ENCODE peak calls at places on chromosomes 1 and 21, in six cellular contexts. J is neuronal stem cell, Y is IMR-90, A is mesenchymal stem cell, R is mesendoderm, L is trophoblast cell. B is an unnamed sample.

GRCh38 chr1:211132681-211133392 is 1.1 kb downstream of the KCNH1 start:
- DNase-seq in A (no peak), L (no peak), Y (no peak), R (no peak), J (no peak), B (no peak)

GRCh38 chr1:115545791-115546733 is 95.7 kb upstream of the VANGL1 start:
- DNase-seq in J (no peak), A (peak), L (peak), Y (peak), R (peak), B (peak)

GRCh38 chr1:201299968-201300367 is 16.7 kb downstream of the PKP1 start:
- DNase-seq in A (no peak), Y (peak), J (no peak), R (no peak), L (no peak), B (no peak)

GRCh38 chr1:20555025-20555757 is 2.8 kb downstream of the FAM43B start:
- DNase-seq in A (no peak), R (no peak), Y (peak), J (no peak), L (no peak), B (no peak)

GRCh38 chr1:86621286-86621685 is 74.4 kb downstream of the CLCA4 start:
- DNase-seq in A (no peak), J (no peak), R (no peak), L (no peak), Y (no peak), B (no peak)

GRCh38 chr1:109356959-109357358 is 40.8 kb downstream of the SORT1 start:
- DNase-seq in L (no peak), J (no peak), A (peak), R (no peak), Y (peak), B (no peak)

GRCh38 chr21:40507978-40508377 is 339.0 kb downstream of the DSCAM start:
- DNase-seq in J (no peak), R (no peak), Y (peak), A (no peak), L (no peak), B (no peak)

GRCh38 chr1:168826269-168826668 is 97.3 kb upstream of the DPT start:
- DNase-seq in J (no peak), R (no peak), A (no peak), L (no peak), Y (no peak), B (no peak)

GRCh38 chr1:53577141-53578100 is 118.2 kb downstream of the DMRTB1 start:
- DNase-seq in L (no peak), J (no peak), Y (no peak), A (no peak), R (peak), B (no peak)

GRCh38 chr1:53348491-53349368 is 20.9 kb upstream of the LRP8 start:
- DNase-seq in R (no peak), Y (no peak), A (no peak), J (no peak), L (no peak), B (peak)

GRCh38 chr21:19011448-19011847 is 607.9 kb upstream of the TMPRSS15 start:
- DNase-seq in L (no peak), J (no peak), A (no peak), Y (no peak), R (no peak), B (no peak)

GRCh38 chr1:222530852-222531251 is 17.1 kb downstream of the HHIPL2 start:
- DNase-seq in R (no peak), A (no peak), L (no peak), J (no peak), Y (no peak), B (no peak)

GRCh38 chr1:15099441-15100137 is 54.0 kb upstream of the TMEM51 start:
- DNase-seq in J (no peak), A (no peak), L (no peak), R (no peak), Y (no peak), B (no peak)

GRCh38 chr1:32470431-32470830 is 5.6 kb downstream of the ZBTB8B start:
- DNase-seq in Y (peak), R (no peak), J (no peak), L (no peak), A (no peak), B (no peak)

GRCh38 chr1:30251451-30251850 is 471.9 kb downstream of the MATN1 start:
- DNase-seq in L (no peak), R (no peak), Y (no peak), A (no peak), J (no peak), B (no peak)

GRCh38 chr1:30248774-30249173 is 474.6 kb downstream of the MATN1 start:
- DNase-seq in J (no peak), R (no peak), A (no peak), Y (no peak), L (no peak), B (no peak)

GRCh38 chr1:30248373-30248772 is 475.0 kb downstream of the MATN1 start:
- DNase-seq in J (no peak), Y (no peak), A (no peak), R (no peak), L (no peak), B (no peak)

GRCh38 chr1:30250338-30251022 is 472.9 kb downstream of the MATN1 start:
- DNase-seq in R (no peak), A (no peak), J (no peak), L (no peak), Y (no peak), B (no peak)

GRCh38 chr1:30249446-30250337 is 473.7 kb downstream of the MATN1 start:
- DNase-seq in A (no peak), L (no peak), J (no peak), Y (no peak), R (no peak), B (no peak)
- H3K27ac ChIP-seq in A (no peak), L (no peak), J (no peak), Y (no peak), R (no peak), B (no peak)

DNA sequence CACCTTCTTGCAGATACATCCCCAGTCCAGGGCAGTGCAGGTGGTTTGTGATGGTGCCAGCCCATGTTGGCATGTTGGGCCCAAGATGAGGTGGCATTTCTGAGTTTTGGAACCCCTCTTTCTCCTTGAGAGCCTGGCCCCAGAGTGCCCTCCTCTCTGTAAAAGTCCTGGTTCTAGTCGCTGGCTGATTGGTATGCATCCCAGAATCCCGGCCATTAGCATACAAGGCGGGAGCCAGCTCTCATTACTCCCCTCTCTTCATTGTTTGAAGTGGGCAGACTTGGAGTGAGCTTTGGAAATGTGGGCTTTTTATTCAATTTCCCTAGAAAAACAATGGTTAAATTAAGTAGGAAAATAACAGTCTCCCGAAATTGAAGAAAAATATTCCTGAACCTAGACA is 7.8 kb downstream of the ARHGEF10L start:
- DNase-seq in L (no peak), A (no peak), Y (no peak), J (no peak), R (peak), B (no peak)
- H3K18ac ChIP-seq in L (no peak), A (peak), Y (no peak), J (peak), R (no peak), B (peak)

DNA sequence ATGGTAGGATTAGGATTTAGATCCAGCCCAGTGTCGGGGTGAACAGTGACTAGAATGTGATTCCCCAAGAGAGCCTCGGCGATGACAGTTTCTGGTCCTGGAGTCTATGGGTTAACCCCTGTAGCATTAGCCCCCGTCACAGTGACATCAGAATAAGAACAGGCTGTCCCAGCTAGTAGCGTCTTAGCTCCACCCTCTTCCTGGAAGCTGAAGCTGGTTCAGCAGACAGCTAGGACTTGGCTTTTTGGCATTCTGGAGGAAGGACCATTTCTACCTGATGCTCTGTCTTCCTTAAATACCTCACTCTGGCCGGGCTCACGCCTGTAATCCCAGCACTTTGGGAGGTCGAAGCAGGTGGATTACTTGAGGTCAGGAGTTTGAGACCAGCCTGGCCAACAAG is 5.0 kb downstream of the NDUFS2 start:
- DNase-seq in J (no peak), R (no peak), Y (peak), A (peak), L (no peak), B (no peak)
- H3K27ac ChIP-seq in J (no peak), R (no peak), Y (peak), A (no peak), L (no peak), B (no peak)

GRCh38 chr1:155128755-155129473 is 1.2 kb downstream of the EFNA1 start:
- DNase-seq in A (no peak), R (peak), L (peak), Y (no peak), J (no peak), B (peak)

GRCh38 chr1:155127105-155127671 is 488 bp upstream of the EFNA1 start:
- DNase-seq in L (peak), R (peak), Y (peak), J (no peak), A (peak), B (peak)

GRCh38 chr1:155128469-155128754 is 736 bp downstream of the EFNA1 start:
- DNase-seq in R (no peak), Y (no peak), A (no peak), J (no peak), L (no peak), B (no peak)

GRCh38 chr1:155126494-155127104 is 1.1 kb upstream of the EFNA1 start:
- DNase-seq in A (peak), L (peak), Y (peak), R (peak), J (no peak), B (peak)

GRCh38 chr1:155127672-155128468 is at the start of gene EFNA1:
- DNase-seq in A (peak), J (no peak), L (peak), R (peak), Y (no peak), B (peak)
- H3K18ac ChIP-seq in A (peak), J (peak), L (peak), R (peak), Y (no peak), B (no peak)

DNA sequence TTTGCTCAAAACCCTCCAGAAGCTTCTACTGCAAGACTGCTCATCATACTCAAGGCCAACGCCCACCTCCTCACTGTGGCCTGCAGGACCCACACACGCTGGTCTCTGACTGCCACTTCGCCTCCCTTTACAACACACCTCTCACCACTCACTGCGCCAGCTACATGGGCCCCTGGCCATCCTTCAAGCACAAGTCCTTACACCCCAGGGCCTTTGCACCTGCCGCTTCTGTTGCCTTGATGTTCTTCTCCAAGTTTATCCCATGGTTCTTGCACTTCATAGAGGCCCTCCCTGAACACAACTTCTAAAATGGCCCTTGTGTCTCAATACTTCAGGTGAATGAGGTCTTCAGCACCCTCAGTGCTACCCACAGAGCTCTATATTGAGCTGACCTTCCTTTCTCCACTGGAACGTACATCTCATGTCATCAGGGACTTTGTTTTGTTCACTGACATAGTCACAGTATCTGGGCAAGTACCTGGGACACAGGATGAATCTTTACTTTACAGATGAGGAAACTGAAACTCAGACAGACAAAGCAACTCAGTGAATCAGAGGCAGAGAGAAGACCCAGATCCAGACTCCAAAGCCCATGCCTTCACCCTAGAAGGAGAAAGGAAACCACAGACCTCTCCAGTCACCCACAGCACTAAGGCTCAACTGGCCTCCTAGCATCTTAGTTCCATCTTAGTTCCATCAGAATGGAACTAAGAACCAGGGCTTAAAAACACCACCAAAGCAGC is 34.7 kb upstream of the CLSTN1 start:
- DNase-seq in Y (no peak), R (no peak), A (no peak), J (no peak), L (no peak), B (no peak)
- H3K27ac ChIP-seq in Y (no peak), R (no peak), A (no peak), J (no peak), L (no peak), B (no peak)

GRCh38 chr1:9281071-9281827 is 11.4 kb upstream of the SPSB1 start:
- DNase-seq in Y (no peak), A (peak), R (no peak), L (no peak), J (no peak), B (no peak)

GRCh38 chr1:9278114-9278513 is 14.6 kb upstream of the SPSB1 start:
- DNase-seq in R (no peak), L (no peak), A (no peak), J (no peak), Y (no peak), B (no peak)

GRCh38 chr1:9278585-9279153 is 14.0 kb upstream of the SPSB1 start:
- DNase-seq in R (no peak), A (no peak), L (no peak), Y (no peak), J (no peak), B (no peak)

GRCh38 chr1:9280015-9280860 is 12.5 kb upstream of the SPSB1 start:
- DNase-seq in A (peak), R (peak), J (no peak), L (peak), Y (peak), B (peak)

DNA sequence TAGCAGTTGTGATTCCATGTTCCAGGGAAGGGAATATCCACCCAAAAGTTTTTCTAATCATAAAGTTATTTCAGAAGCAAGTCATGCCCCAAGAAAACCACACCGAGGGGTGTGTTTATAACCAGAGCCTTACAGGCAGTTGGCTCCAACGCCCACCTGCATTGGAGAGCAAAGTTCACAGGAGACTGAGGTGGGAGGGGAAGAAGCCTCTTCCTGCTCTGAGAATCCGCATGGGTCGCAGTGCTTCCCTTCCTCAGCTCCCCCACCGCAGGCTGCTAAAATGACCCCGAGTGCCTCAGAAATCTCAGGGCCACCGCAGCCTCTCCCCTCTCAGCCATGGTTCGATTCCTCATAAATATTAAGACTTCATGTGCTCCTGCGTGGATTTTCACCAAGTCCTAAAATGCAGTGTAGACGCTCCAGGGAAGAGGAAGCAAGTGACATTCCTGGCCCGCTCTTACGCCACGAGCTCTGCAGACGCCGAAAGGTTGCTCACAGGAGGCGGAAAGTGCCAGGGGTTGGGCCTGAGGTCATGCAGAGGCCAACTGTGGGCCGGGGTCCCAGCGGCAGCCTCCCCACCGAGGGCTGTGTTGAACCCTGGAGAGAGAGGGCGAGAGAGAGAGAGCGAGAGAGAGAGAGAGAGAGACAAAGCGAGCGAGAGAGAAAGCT is 13.4 kb upstream of the SPSB1 start:
- DNase-seq in L (peak), A (no peak), R (no peak), Y (peak), J (no peak), B (no peak)
- H3K18ac ChIP-seq in L (no peak), A (peak), R (no peak), Y (peak), J (peak), B (no peak)

GRCh38 chr1:54583307-54583686 is 35.3 kb downstream of the ACOT11 start:
- DNase-seq in R (no peak), A (no peak), L (no peak), Y (no peak), J (no peak), B (no peak)
- H3K27ac ChIP-seq in R (no peak), A (no peak), L (no peak), Y (no peak), J (no peak), B (no peak)

GRCh38 chr21:45417256-45417950 is 12.4 kb downstream of the COL18A1 start:
- DNase-seq in L (no peak), J (no peak), Y (no peak), A (no peak), R (no peak), B (no peak)

GRCh38 chr21:45416619-45417018 is 11.7 kb downstream of the COL18A1 start:
- DNase-seq in L (no peak), A (no peak), R (peak), J (no peak), Y (no peak), B (peak)

GRCh38 chr21:45415188-45415942 is 10.4 kb downstream of the COL18A1 start:
- DNase-seq in Y (no peak), L (no peak), J (no peak), A (no peak), R (no peak), B (no peak)

GRCh38 chr21:45414396-45415187 is 9.6 kb downstream of the COL18A1 start:
- DNase-seq in L (no peak), A (no peak), R (no peak), Y (no peak), J (no peak), B (no peak)

DNA sequence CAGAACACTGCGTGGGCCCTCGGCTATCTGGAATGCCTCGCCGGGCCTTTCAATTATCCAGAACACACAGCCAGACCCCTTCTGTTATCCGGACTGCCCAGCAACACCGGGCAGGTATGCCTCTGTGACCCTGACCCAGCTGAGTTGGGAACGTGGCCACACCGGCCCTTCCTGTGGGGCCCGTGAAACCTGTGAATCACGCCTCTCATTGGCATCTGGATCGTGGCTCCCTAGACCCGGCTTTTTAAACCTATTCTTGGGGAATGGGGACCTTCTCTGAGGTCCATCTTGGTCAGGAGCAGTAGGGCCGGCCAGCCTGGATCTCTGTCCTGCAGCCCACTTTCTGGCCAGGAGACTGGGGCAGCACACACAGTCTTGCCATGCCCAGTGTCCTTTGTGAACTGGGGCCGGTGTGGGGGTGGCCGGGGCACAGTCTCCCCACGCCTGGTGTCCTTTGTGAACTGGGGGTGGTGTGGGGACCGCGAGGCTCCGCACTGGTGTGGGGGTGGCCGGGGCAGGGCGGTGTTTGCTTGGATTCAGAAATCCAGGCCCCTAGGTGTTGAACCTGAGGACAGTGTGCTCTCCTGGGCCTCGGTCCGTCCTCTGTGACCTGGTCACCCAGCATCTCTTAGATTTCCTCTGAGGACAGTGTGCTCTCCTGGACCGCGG is 11.1 kb downstream of the COL18A1 start:
- DNase-seq in R (no peak), J (no peak), L (no peak), Y (no peak), A (no peak), B (no peak)
- H3K18ac ChIP-seq in R (no peak), J (peak), L (no peak), Y (no peak), A (no peak), B (no peak)

GRCh38 chr1:2896824-2897223 is 95.3 kb upstream of the TTC34 start:
- DNase-seq in A (no peak), L (no peak), R (no peak), J (no peak), Y (no peak), B (no peak)

GRCh38 chr1:2890221-2890850 is 88.8 kb upstream of the TTC34 start:
- DNase-seq in A (no peak), L (no peak), J (no peak), R (no peak), Y (no peak), B (no peak)

GRCh38 chr1:2893473-2894120 is 92.1 kb upstream of the TTC34 start:
- DNase-seq in A (no peak), L (no peak), Y (no peak), R (no peak), J (no peak), B (no peak)

DNA sequence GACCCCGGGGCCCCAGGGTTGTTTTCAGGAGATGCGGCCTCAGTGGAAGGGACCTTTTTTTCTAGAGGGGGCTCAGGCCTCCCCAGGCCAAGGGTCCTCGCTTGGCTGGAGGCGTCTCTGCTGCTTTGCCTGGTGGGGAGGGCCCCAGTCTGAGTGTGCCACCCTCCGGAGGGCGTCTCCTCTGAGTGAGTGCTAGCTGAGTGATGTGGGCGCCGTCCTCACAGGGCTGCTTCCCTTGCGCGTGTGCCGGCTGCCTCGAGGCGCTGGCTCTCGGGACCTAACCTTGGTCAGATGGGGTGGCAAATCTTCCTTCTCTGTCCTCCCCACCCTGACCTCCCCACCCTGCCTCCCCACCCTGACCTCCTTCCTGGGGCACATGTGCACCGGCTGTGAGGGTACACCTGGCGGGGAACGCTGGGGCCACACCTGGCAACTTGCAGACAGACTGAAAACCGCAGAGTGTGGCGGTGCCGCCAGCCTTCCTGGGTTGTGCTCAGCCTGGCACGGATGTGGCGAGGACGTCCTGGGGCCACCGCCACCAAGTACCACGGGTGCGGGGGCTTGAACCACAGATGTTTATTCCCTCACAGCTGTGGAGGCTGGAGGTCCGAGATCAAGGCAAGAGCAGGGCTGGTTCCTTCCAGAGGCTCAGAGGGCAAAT is 93.0 kb upstream of the TTC34 start:
- DNase-seq in R (no peak), Y (no peak), A (no peak), L (no peak), J (no peak), B (no peak)
- H3K27ac ChIP-seq in R (no peak), Y (no peak), A (no peak), L (no peak), J (no peak), B (no peak)